ENCODE peak calls at places on chromosomes 6 and 20, in six cellular contexts. M is stimulated activated CD4-positive, alpha-beta T cell treated with anti-CD3 and anti-CD28 coated beads, Interleukin-4, amount 100 ng/mL, for 48 hours; F is T-helper 2 cell; A is RCC 7860; P is fibroblast of pulmonary artery; X is A549. Y is an unnamed sample.

GRCh38 chr6:90428514-90428913 is 131.9 kb upstream of the BACH2 start:
- DNase-seq in M (no peak), F (no peak), A (no peak), P (no peak), X (no peak), Y (no peak)

GRCh38 chr20:17617212-17617867 is 47.5 kb downstream of the DSTN start:
- DNase-seq in M (no peak), F (no peak), A (peak; percentile 7), P (peak; percentile 45), X (peak; percentile 74), Y (peak; percentile 66)

GRCh38 chr6:21633511-21634109 is 40.1 kb downstream of the SOX4 start:
- DNase-seq in M (no peak), F (no peak), A (no peak), P (no peak), X (no peak), Y (no peak)

GRCh38 chr6:18019539-18020534 is 32.4 kb upstream of the KIF13A start:
- DNase-seq in M (no peak), F (no peak), A (no peak), P (no peak), X (no peak), Y (no peak)

GRCh38 chr20:62804021-62804631 is 509 bp upstream of the OGFR start:
- DNase-seq in M (no peak), F (no peak), A (no peak), P (no peak), X (no peak), Y (no peak)

GRCh38 chr20:24027229-24027628 is 38.6 kb upstream of the GGTLC1 start:
- DNase-seq in M (peak; percentile 45), F (no peak), A (no peak), P (peak; percentile 77), X (no peak), Y (peak; percentile 96)

GRCh38 chr20:7703436-7703835 is 236.8 kb downstream of the HAO1 start:
- DNase-seq in M (no peak), F (no peak), A (no peak), P (no peak), X (no peak), Y (no peak)

GRCh38 chr6:113476937-113477839 is 380.0 kb upstream of the MARCKS start:
- DNase-seq in M (no peak), F (no peak), A (peak; percentile 58), P (no peak), X (no peak), Y (peak; percentile 15)

GRCh38 chr6:87436435-87436834 is 28.7 kb downstream of the CFAP206 start:
- DNase-seq in M (peak; percentile 12), F (no peak), A (peak; percentile 20), P (peak; percentile 84), X (peak; percentile 37), Y (peak; percentile 88)

GRCh38 chr6:64415936-64416335 is 780.3 kb downstream of the PHF3 start:
- DNase-seq in M (no peak), F (no peak), A (no peak), P (peak; percentile 18), X (no peak), Y (no peak)

GRCh38 chr20:50491926-50492634 is 18.1 kb upstream of the PTPN1 start:
- DNase-seq in M (no peak), F (no peak), A (peak; percentile 86), P (peak; percentile 60), X (no peak), Y (no peak)

GRCh38 chr20:47220161-47220582 is 136.3 kb downstream of the ZMYND8 start:
- DNase-seq in M (peak; percentile 37), F (no peak), A (no peak), P (peak; percentile 55), X (peak; percentile 49), Y (peak; percentile 49)

GRCh38 chr20:11676618-11677289 is 240.9 kb upstream of the BTBD3 start:
- DNase-seq in M (peak; percentile 5), F (no peak), A (peak; percentile 24), P (peak; percentile 56), X (peak; percentile 65), Y (peak; percentile 39)

GRCh38 chr6:137231895-137232294 is 12.7 kb upstream of the IFNGR1 start:
- DNase-seq in M (no peak), F (no peak), A (no peak), P (no peak), X (no peak), Y (no peak)

GRCh38 chr6:137362878-137363804 is 131.1 kb downstream of the OLIG3 start:
- DNase-seq in M (no peak), F (no peak), A (no peak), P (no peak), X (no peak), Y (no peak)

GRCh38 chr6:168496932-168497331 is 55.9 kb downstream of the SMOC2 start:
- DNase-seq in M (no peak), F (no peak), A (no peak), P (no peak), X (no peak), Y (no peak)

GRCh38 chr20:62156592-62157386 is 13.2 kb downstream of the SS18L1 start:
- DNase-seq in M (peak; percentile 60), F (peak; percentile 45), A (no peak), P (peak; percentile 47), X (peak; percentile 59), Y (peak; percentile 55)

GRCh38 chr6:134880487-134881190 is 69.3 kb downstream of the ALDH8A1 start:
- DNase-seq in M (no peak), F (no peak), A (no peak), P (no peak), X (no peak), Y (peak; percentile 5)

GRCh38 chr20:59027746-59028320 is 4.3 kb downstream of the ATP5F1E start:
- DNase-seq in M (no peak), F (no peak), A (no peak), P (peak; percentile 55), X (no peak), Y (peak; percentile 52)

GRCh38 chr20:41279546-41280225 is 37.8 kb downstream of the ZHX3 start:
- DNase-seq in M (no peak), F (no peak), A (no peak), P (no peak), X (no peak), Y (peak; percentile 62)

GRCh38 chr6:138073264-138073663 is 34.0 kb downstream of the PERP start:
- DNase-seq in M (no peak), F (no peak), A (no peak), P (no peak), X (no peak), Y (no peak)

Y was measured in lung microvascular endothelial cell.